ENCODE peak calls at places on chromosomes 3 and 15, in six cellular contexts. One of them, this sample, is unnamed. For H3K4me1, the result is how much of the 10 kb centered on the place peaks cover.

GRCh38 chr3:134618473-134618860 is 32.4 kb downstream of the KY start:
- DNase-seq in A549: no peak
- DNase-seq in lower lobe of right lung: no peak
- DNase-seq in mucosa of descending colon: no peak
- DNase-seq in GM23248: no peak
- DNase-seq in PC-3: no peak
- DNase-seq in this sample: no peak

GRCh38 chr3:124832782-124833709 is 54.1 kb downstream of the ITGB5 start:
- DNase-seq in lower lobe of right lung: no peak
- DNase-seq in PC-3: peak
- DNase-seq in mucosa of descending colon: no peak
- DNase-seq in A549: no peak
- DNase-seq in GM23248: peak
- DNase-seq in this sample: no peak

GRCh38 chr15:71195242-71195641 is 80.0 kb downstream of the THSD4 start:
- DNase-seq in PC-3: peak
- DNase-seq in A549: peak
- DNase-seq in GM23248: no peak
- DNase-seq in mucosa of descending colon: no peak
- DNase-seq in lower lobe of right lung: no peak
- DNase-seq in this sample: no peak

GRCh38 chr3:40780341-40780800 is 255.6 kb downstream of the ZNF621 start:
- DNase-seq in lower lobe of right lung: peak
- DNase-seq in GM23248: peak
- DNase-seq in PC-3: peak
- DNase-seq in A549: no peak
- DNase-seq in mucosa of descending colon: peak
- DNase-seq in this sample: peak

GRCh38 chr15:35444557-35445204 is 101.3 kb downstream of the DPH6 start:
- DNase-seq in PC-3: peak
- DNase-seq in A549: peak
- DNase-seq in GM23248: peak
- DNase-seq in lower lobe of right lung: no peak
- DNase-seq in mucosa of descending colon: no peak
- DNase-seq in this sample: no peak

GRCh38 chr3:46675426-46675825 is 18.1 kb downstream of the ALS2CL start:
- DNase-seq in A549: no peak
- DNase-seq in mucosa of descending colon: no peak
- DNase-seq in lower lobe of right lung: peak
- DNase-seq in PC-3: no peak
- DNase-seq in GM23248: no peak
- DNase-seq in this sample: peak

GRCh38 chr15:100501095-100501494 is 27.7 kb downstream of the CERS3 start:
- DNase-seq in lower lobe of right lung: no peak
- DNase-seq in GM23248: no peak
- DNase-seq in PC-3: no peak
- DNase-seq in mucosa of descending colon: no peak
- DNase-seq in A549: no peak
- DNase-seq in this sample: no peak

GRCh38 chr15:57432141-57432701 is 55.9 kb downstream of the CGNL1 start:
- DNase-seq in GM23248: peak
- DNase-seq in PC-3: no peak
- DNase-seq in lower lobe of right lung: no peak
- DNase-seq in mucosa of descending colon: no peak
- DNase-seq in A549: no peak
- DNase-seq in this sample: no peak

GRCh38 chr15:83205725-83206324 is 1.8 kb downstream of the HDGFL3 start:
- DNase-seq in mucosa of descending colon: no peak
- DNase-seq in A549: no peak
- DNase-seq in GM23248: peak
- DNase-seq in PC-3: peak
- DNase-seq in lower lobe of right lung: no peak
- DNase-seq in this sample: no peak

DNA sequence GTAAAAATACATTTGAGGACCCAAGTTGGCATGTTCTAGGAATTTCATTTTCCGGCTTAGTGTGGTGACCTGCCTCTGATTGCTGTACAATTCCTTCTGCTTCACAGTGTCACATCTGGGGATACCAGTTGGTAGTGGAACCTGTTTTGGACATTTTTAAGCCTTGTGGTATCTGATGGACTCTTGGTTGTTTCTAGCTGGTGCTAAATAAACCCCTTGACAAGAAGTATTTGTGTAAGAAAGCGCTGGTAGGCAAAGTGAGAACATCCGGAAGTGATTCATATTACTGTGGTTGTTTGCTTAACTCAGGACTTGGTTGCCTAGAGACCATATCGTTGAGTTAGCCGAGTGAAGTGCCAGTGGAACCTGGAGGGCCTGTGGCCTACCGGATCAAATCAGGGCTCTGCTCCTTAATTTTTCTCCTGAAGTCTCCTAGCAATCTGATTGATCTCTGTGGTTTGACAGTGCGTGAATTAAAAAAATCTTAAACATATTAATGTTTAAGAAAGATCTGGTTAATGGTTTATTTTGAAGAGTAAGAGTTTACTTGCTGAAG is 12.8 kb downstream of the IQGAP1 start:
- DNase-seq in A549: peak
- DNase-seq in mucosa of descending colon: peak
- DNase-seq in lower lobe of right lung: peak
- DNase-seq in PC-3: peak
- DNase-seq in GM23248: peak
- DNase-seq in this sample: peak
- H3K4me3 ChIP-seq in A549: peak
- H3K4me3 ChIP-seq in mucosa of descending colon: no peak
- H3K4me3 ChIP-seq in lower lobe of right lung: peak
- H3K4me3 ChIP-seq in PC-3: peak
- H3K4me3 ChIP-seq in GM23248: peak
- H3K4me3 ChIP-seq in this sample: peak

DNA sequence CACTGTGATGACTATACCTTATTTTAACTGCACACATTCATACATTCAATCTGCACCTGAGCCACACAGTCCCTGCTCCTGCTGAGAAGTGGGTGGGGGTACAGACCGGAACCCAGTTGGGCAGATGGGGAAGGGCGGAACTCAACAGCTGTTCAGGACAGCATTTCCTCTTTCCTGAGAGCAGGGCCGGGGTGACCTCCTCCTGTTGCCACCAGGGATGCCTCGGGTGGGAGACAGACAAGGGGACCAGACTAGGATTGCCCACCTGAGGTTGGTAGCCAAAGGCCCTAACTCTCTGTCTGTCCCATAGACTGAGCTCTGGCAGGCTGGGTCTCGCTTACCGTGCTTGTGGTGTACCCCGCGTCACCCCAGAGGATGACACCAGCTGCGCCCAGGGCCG is 3.9 kb downstream of the HYAL2 start:
- DNase-seq in lower lobe of right lung: peak
- DNase-seq in mucosa of descending colon: peak
- DNase-seq in PC-3: no peak
- DNase-seq in GM23248: no peak
- DNase-seq in A549: no peak
- DNase-seq in this sample: no peak
- H3K4me1 ChIP-seq in lower lobe of right lung: half or more
- H3K4me1 ChIP-seq in mucosa of descending colon: half or more
- H3K4me1 ChIP-seq in PC-3: under half
- H3K4me1 ChIP-seq in GM23248: under half
- H3K4me1 ChIP-seq in A549: under half
- H3K4me1 ChIP-seq in this sample: under half

GRCh38 chr3:100467133-100467532 is 25.3 kb upstream of the TMEM45A start:
- DNase-seq in PC-3: no peak
- DNase-seq in GM23248: no peak
- DNase-seq in mucosa of descending colon: no peak
- DNase-seq in A549: no peak
- DNase-seq in lower lobe of right lung: no peak
- DNase-seq in this sample: no peak

GRCh38 chr3:100463646-100464155 is 28.7 kb upstream of the TMEM45A start:
- DNase-seq in lower lobe of right lung: no peak
- DNase-seq in mucosa of descending colon: no peak
- DNase-seq in A549: no peak
- DNase-seq in GM23248: no peak
- DNase-seq in PC-3: peak
- DNase-seq in this sample: no peak

GRCh38 chr3:100468676-100469075 is 23.7 kb upstream of the TMEM45A start:
- DNase-seq in PC-3: no peak
- DNase-seq in GM23248: no peak
- DNase-seq in A549: no peak
- DNase-seq in lower lobe of right lung: no peak
- DNase-seq in mucosa of descending colon: no peak
- DNase-seq in this sample: no peak

GRCh38 chr3:100463002-100463401 is 29.4 kb upstream of the TMEM45A start:
- DNase-seq in mucosa of descending colon: no peak
- DNase-seq in GM23248: peak
- DNase-seq in lower lobe of right lung: no peak
- DNase-seq in PC-3: peak
- DNase-seq in A549: peak
- DNase-seq in this sample: no peak

GRCh38 chr3:100465871-100466777 is 26.3 kb upstream of the TMEM45A start:
- DNase-seq in A549: no peak
- DNase-seq in lower lobe of right lung: no peak
- DNase-seq in PC-3: no peak
- DNase-seq in GM23248: no peak
- DNase-seq in mucosa of descending colon: no peak
- DNase-seq in this sample: no peak
- H3K4me3 ChIP-seq in A549: no peak
- H3K4me3 ChIP-seq in lower lobe of right lung: no peak
- H3K4me3 ChIP-seq in PC-3: no peak
- H3K4me3 ChIP-seq in GM23248: no peak
- H3K4me3 ChIP-seq in mucosa of descending colon: no peak
- H3K4me3 ChIP-seq in this sample: no peak

GRCh38 chr3:48548165-48548564 is 8.4 kb downstream of the PFKFB4 start:
- DNase-seq in mucosa of descending colon: no peak
- DNase-seq in PC-3: no peak
- DNase-seq in GM23248: no peak
- DNase-seq in A549: no peak
- DNase-seq in lower lobe of right lung: no peak
- DNase-seq in this sample: no peak
- H3K4me1 ChIP-seq in mucosa of descending colon: under half
- H3K4me1 ChIP-seq in PC-3: under half
- H3K4me1 ChIP-seq in GM23248: under half
- H3K4me1 ChIP-seq in A549: under half
- H3K4me1 ChIP-seq in lower lobe of right lung: under half
- H3K4me1 ChIP-seq in this sample: half or more

DNA sequence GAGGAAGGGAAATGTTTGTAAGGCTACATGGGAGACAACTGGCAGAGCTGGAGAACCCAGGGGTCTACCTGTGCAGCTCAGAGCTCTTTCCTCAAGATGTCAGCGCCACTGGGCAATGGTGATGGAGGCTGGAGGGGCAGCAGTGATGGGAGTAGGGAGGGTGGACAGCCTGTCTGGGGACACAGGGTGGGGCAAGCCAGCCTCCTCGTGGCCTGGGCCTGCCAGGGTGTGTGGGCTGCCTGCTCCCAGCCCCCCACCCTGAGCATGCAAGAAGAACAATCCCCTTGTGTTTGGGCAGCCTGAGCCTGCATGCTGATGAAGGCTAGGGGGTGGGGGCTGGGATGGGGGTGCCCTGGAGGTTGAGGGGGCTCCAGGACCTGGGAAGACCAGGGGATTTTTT is 1.2 kb downstream of the PCBP4 start:
- DNase-seq in A549: no peak
- DNase-seq in PC-3: no peak
- DNase-seq in GM23248: no peak
- DNase-seq in lower lobe of right lung: no peak
- DNase-seq in mucosa of descending colon: peak
- DNase-seq in this sample: peak
- H3K4me3 ChIP-seq in A549: no peak
- H3K4me3 ChIP-seq in PC-3: peak
- H3K4me3 ChIP-seq in GM23248: peak
- H3K4me3 ChIP-seq in lower lobe of right lung: no peak
- H3K4me3 ChIP-seq in mucosa of descending colon: no peak
- H3K4me3 ChIP-seq in this sample: no peak

GRCh38 chr3:14434541-14435151 is 32.2 kb downstream of the SLC6A6 start:
- DNase-seq in mucosa of descending colon: no peak
- DNase-seq in A549: no peak
- DNase-seq in lower lobe of right lung: peak
- DNase-seq in GM23248: peak
- DNase-seq in PC-3: peak
- DNase-seq in this sample: peak
- H3K4me1 ChIP-seq in mucosa of descending colon: under half
- H3K4me1 ChIP-seq in A549: half or more
- H3K4me1 ChIP-seq in lower lobe of right lung: half or more
- H3K4me1 ChIP-seq in GM23248: under half
- H3K4me1 ChIP-seq in PC-3: half or more
- H3K4me1 ChIP-seq in this sample: half or more

GRCh38 chr15:51619331-51620033 is 3.1 kb downstream of the DMXL2 start:
- DNase-seq in PC-3: no peak
- DNase-seq in mucosa of descending colon: no peak
- DNase-seq in lower lobe of right lung: peak
- DNase-seq in A549: no peak
- DNase-seq in GM23248: no peak
- DNase-seq in this sample: peak
- H3K4me3 ChIP-seq in PC-3: no peak
- H3K4me3 ChIP-seq in mucosa of descending colon: no peak
- H3K4me3 ChIP-seq in lower lobe of right lung: no peak
- H3K4me3 ChIP-seq in A549: no peak
- H3K4me3 ChIP-seq in GM23248: no peak
- H3K4me3 ChIP-seq in this sample: no peak